ENCODE peak calls at places on chromosomes 12 and 14, in four cellular contexts. D is left lung, R is body of pancreas, A is pancreas. F is an unnamed sample. For H3K9me3, the result is how much of the 10 kb centered on the place peaks cover.

GRCh38 chr14:105475916-105476845 is 1.6 kb downstream of the CRIP2 start:
- DNase-seq in D (no peak), R (peak), A (peak), F (no peak)

GRCh38 chr12:66335746-66336145 is 33.5 kb downstream of the HELB start:
- DNase-seq in D (no peak), R (no peak), A (no peak), F (no peak)

GRCh38 chr12:68951652-68952051 is 18.7 kb upstream of the CPM start:
- DNase-seq in D (no peak), R (peak), A (no peak), F (no peak)

GRCh38 chr12:45615268-45615667 is 114.2 kb upstream of the ARID2 start:
- DNase-seq in D (no peak), R (no peak), A (no peak), F (no peak)

GRCh38 chr14:64700894-64701293 is 3.3 kb upstream of the PLEKHG3 start:
- DNase-seq in D (no peak), R (no peak), A (no peak), F (no peak)

GRCh38 chr12:23950775-23951391 is 1.4 kb upstream of the SOX5 start:
- DNase-seq in D (peak), R (no peak), A (peak), F (no peak)

GRCh38 chr12:47216150-47216677 is 136.5 kb upstream of the AMIGO2 start:
- DNase-seq in D (no peak), R (peak), A (peak), F (peak)

GRCh38 chr12:53057816-53058500 is 8.1 kb downstream of the TNS2 start:
- DNase-seq in D (no peak), R (peak), A (no peak), F (no peak)

GRCh38 chr12:74620932-74621331 is 83.3 kb downstream of the ATXN7L3B start:
- DNase-seq in D (no peak), R (no peak), A (no peak), F (no peak)

GRCh38 chr14:95760596-95760995 is 46.7 kb upstream of the TCL1A start:
- DNase-seq in D (no peak), R (no peak), A (no peak), F (no peak)

GRCh38 chr14:61710853-61711817 is 15.8 kb downstream of the HIF1A start:
- DNase-seq in D (no peak), R (no peak), A (no peak), F (no peak)

GRCh38 chr14:91484186-91484585 is 25.9 kb downstream of the PPP4R3A start:
- DNase-seq in D (no peak), R (no peak), A (no peak), F (no peak)

GRCh38 chr14:65753061-65753460 is 340.5 kb downstream of the FUT8 start:
- DNase-seq in D (no peak), R (no peak), A (no peak), F (no peak)

GRCh38 chr12:52369220-52369619 is 1.9 kb upstream of the KRT85 start:
- DNase-seq in D (no peak), R (no peak), A (no peak), F (no peak)

GRCh38 chr12:115433014-115433634 is 749.1 kb upstream of the TBX3 start:
- DNase-seq in D (no peak), R (no peak), A (no peak), F (no peak)

GRCh38 chr14:30786701-30787100 is 87.7 kb upstream of the COCH start:
- DNase-seq in D (no peak), R (no peak), A (no peak), F (no peak)

GRCh38 chr14:22641851-22642250 is 2.3 kb downstream of the OR6J1 start:
- DNase-seq in D (no peak), R (no peak), A (no peak), F (no peak)

GRCh38 chr14:61847861-61848260 is 85.6 kb downstream of the SNAPC1 start:
- DNase-seq in D (no peak), R (no peak), A (no peak), F (no peak)

GRCh38 chr14:103597623-103598372 is 31.2 kb upstream of the KLC1 start:
- DNase-seq in D (no peak), R (no peak), A (no peak), F (no peak)

GRCh38 chr14:94685166-94685581 is 73.0 kb downstream of the SERPINA3 start:
- DNase-seq in D (no peak), R (no peak), A (no peak), F (no peak)

GRCh38 chr14:55968741-55969140 is 149.5 kb upstream of the PELI2 start:
- DNase-seq in D (no peak), R (no peak), A (no peak), F (no peak)

GRCh38 chr12:64687816-64688599 is 71.2 kb downstream of the GNS start:
- DNase-seq in D (no peak), R (no peak), A (no peak), F (no peak)

GRCh38 chr12:45122776-45123380 is 72.0 kb upstream of the DBX2 start:
- DNase-seq in D (no peak), R (no peak), A (no peak), F (no peak)

GRCh38 chr12:66035289-66035961 is 95.1 kb downstream of the LLPH start:
- DNase-seq in D (no peak), R (no peak), A (no peak), F (no peak)

GRCh38 chr14:71338153-71338552 is 430.9 kb downstream of the PCNX1 start:
- DNase-seq in D (no peak), R (no peak), A (no peak), F (no peak)

GRCh38 chr12:66388512-66388911 is 86.2 kb downstream of the HELB start:
- DNase-seq in D (no peak), R (peak), A (no peak), F (no peak)

GRCh38 chr14:104676694-104677505 is 12.5 kb upstream of the INF2 start:
- DNase-seq in D (peak), R (no peak), A (peak), F (no peak)

GRCh38 chr12:105640780-105641179 is 310.3 kb downstream of the C12orf75 start:
- DNase-seq in D (no peak), R (no peak), A (no peak), F (no peak)

GRCh38 chr12:108712164-108712924 is 19.0 kb downstream of the CORO1C start:
- DNase-seq in D (no peak), R (no peak), A (no peak), F (no peak)

GRCh38 chr12:18923721-18924120 is 185.8 kb downstream of the CAPZA3 start:
- DNase-seq in D (no peak), R (no peak), A (no peak), F (no peak)

GRCh38 chr12:98594050-98594853 is 766 bp downstream of the SLC25A3 start:
- DNase-seq in D (peak), R (peak), A (peak), F (no peak)

GRCh38 chr14:68546839-68547238 is 246.0 kb downstream of the ZFP36L1 start:
- DNase-seq in D (no peak), R (no peak), A (peak), F (no peak)
- H3K27ac ChIP-seq in D (peak), R (peak), A (peak), F (no peak)

DNA sequence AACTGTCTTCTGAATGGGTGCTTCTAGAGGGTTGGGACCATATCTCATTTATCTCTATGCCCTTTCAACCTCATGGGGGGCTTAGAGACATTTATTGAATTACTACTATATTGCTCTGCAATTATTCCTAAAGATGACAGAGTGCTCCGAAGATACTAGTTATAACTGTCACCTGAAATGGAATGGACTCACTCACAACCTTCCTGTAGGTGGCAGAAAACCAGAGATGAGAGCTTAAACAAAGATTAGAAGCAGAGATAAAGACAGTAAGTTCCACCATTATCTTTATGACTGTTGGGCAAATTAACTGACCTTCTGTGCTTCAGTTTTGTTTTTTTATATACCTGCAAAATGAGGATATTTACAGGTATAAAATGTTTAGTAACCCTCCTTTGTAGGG is 31.5 kb upstream of the GTF2A1 start:
- DNase-seq in D (no peak), R (no peak), A (no peak), F (no peak)
- TF ChIP-seq CTCF in D (no peak), R (no peak), A (no peak), F (no peak)

GRCh38 chr14:97539389-97539786 is 742.2 kb downstream of the VRK1 start:
- DNase-seq in D (no peak), R (no peak), A (no peak), F (no peak)

GRCh38 chr14:97539884-97540283 is 742.7 kb downstream of the VRK1 start:
- DNase-seq in D (no peak), R (no peak), A (no peak), F (no peak)

GRCh38 chr14:97544581-97544980 is 747.4 kb downstream of the VRK1 start:
- DNase-seq in D (no peak), R (peak), A (no peak), F (no peak)

GRCh38 chr14:97536421-97536820 is 739.2 kb downstream of the VRK1 start:
- DNase-seq in D (no peak), R (no peak), A (no peak), F (no peak)

GRCh38 chr14:97538749-97539388 is 741.7 kb downstream of the VRK1 start:
- DNase-seq in D (no peak), R (no peak), A (no peak), F (no peak)
- H3K9me3 ChIP-seq in D (under half), R (under half), A (under half), F (under half)

DNA sequence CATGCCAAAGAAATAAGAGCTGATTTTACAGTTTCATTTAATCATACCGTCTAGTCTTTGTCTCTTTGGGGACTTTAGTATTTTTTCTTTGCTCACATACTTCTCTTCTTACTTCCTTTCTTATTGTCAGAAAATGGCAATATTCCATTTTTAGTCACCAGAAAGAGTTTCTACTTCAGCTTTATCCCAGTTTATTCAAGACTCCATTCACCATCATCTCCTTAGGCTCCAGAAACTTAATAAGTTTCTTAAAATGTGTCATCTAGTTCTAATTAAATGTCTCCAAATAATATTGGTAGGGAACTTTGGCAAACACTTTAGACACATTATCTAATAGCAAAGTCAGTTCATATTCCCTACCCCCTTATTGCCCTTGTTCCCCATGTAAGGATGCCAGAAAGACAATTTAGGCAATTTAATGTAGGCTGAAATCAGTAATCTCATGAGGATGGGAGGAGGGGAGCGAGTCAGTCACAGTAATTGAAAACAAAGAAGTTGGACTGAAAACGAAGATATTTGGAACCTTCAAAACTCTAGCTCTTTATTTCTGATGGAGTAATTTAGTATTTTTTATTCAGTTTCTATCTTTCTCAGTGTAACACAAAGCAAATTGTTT is 15.0 kb downstream of the EPYC start:
- DNase-seq in D (no peak), R (no peak), A (no peak), F (no peak)
- H3K27ac ChIP-seq in D (no peak), R (no peak), A (no peak), F (no peak)

GRCh38 chr12:26298785-26299621 is 103.6 kb downstream of the SSPN start:
- DNase-seq in D (no peak), R (peak), A (no peak), F (no peak)
- TF ChIP-seq CTCF in D (no peak), R (no peak), A (no peak), F (no peak)

GRCh38 chr14:106488293-106488692 is 961.9 kb downstream of the TMEM121 start:
- DNase-seq in D (no peak), R (no peak), A (no peak), F (no peak)

GRCh38 chr14:106493962-106494823 is 967.8 kb downstream of the TMEM121 start:
- DNase-seq in D (no peak), R (no peak), A (no peak), F (no peak)

GRCh38 chr14:106490442-106490841 is 964.1 kb downstream of the TMEM121 start:
- DNase-seq in D (no peak), R (no peak), A (no peak), F (no peak)

GRCh38 chr14:106491851-106492250 is 965.5 kb downstream of the TMEM121 start:
- DNase-seq in D (peak), R (no peak), A (no peak), F (no peak)

GRCh38 chr14:106489112-106489881 is 962.9 kb downstream of the TMEM121 start:
- DNase-seq in D (no peak), R (no peak), A (no peak), F (no peak)
- H3K9me3 ChIP-seq in D (under half), R (under half), A (under half), F (under half)